ENCODE peak calls at places on chromosomes 4 and X, in five cellular contexts. F is ELF-1; B is stimulated activated CD4-positive, alpha-beta T cell treated with anti-CD3 and anti-CD28 coated beads, Interleukin-4, amount 100 ng/mL, for 24 hours; Y is ELR; V is left ventricle myocardium inferior. G is an unnamed sample.

GRCh38 chr4:184653650-184654049 is 4.1 kb downstream of the PRIMPOL start:
- DNase-seq in V (no peak), B (no peak), Y (peak), F (no peak), G (no peak)

GRCh38 chr4:41734366-41734765 is 14.2 kb downstream of the PHOX2B start:
- DNase-seq in B (no peak), V (no peak), Y (peak), F (no peak), G (no peak)

GRCh38 chr4:6556263-6556662 is 18.7 kb upstream of the MAN2B2 start:
- DNase-seq in B (no peak), F (no peak), Y (no peak), V (no peak), G (no peak)

GRCh38 chrX:69150294-69150960 is 14.8 kb downstream of the PJA1 start:
- DNase-seq in V (no peak), Y (no peak), B (no peak), F (peak), G (no peak)

GRCh38 chr4:8675906-8676305 is 83.3 kb downstream of the CPZ start:
- DNase-seq in B (no peak), Y (no peak), V (no peak), F (no peak), G (no peak)

GRCh38 chr4:75786526-75786925 is 62.1 kb downstream of the USO1 start:
- DNase-seq in B (no peak), F (no peak), Y (no peak), V (no peak), G (no peak)

GRCh38 chrX:154534526-154535322 is 11.9 kb downstream of the G6PD start:
- DNase-seq in V (peak), Y (peak), F (peak), B (peak), G (peak)

GRCh38 chr4:82753238-82753637 is 45.4 kb downstream of the SCD5 start:
- DNase-seq in V (no peak), B (no peak), Y (no peak), F (no peak), G (no peak)

GRCh38 chr4:185892165-185892564 is 80.2 kb upstream of the SORBS2 start:
- DNase-seq in V (no peak), F (no peak), Y (no peak), B (no peak), G (no peak)

GRCh38 chrX:9923357-9923756 is 43.8 kb upstream of the CLDN34 start:
- DNase-seq in B (no peak), Y (no peak), V (no peak), F (peak), G (no peak)

GRCh38 chr4:173076903-173077629 is 91.5 kb upstream of the GALNT7 start:
- DNase-seq in V (no peak), Y (peak), F (no peak), B (no peak), G (no peak)

GRCh38 chrX:97747346-97747745 is 863.6 kb downstream of the RPA4 start:
- DNase-seq in F (no peak), Y (no peak), V (no peak), B (no peak), G (no peak)

GRCh38 chr4:178599521-178599920 is 1157.3 kb upstream of the AGA start:
- DNase-seq in V (no peak), B (no peak), Y (peak), F (no peak), G (no peak)

GRCh38 chrX:150898343-150899190 is at the start of gene CD99L2:
- DNase-seq in B (peak), V (peak), Y (peak), F (peak), G (peak)

GRCh38 chr4:121041307-121042090 is 30.8 kb downstream of the NDNF start:
- DNase-seq in Y (peak), F (peak), B (peak), V (no peak), G (no peak)

GRCh38 chrX:338281-338835 is 19.8 kb upstream of the GTPBP6 start:
- DNase-seq in B (no peak), Y (no peak), V (peak), F (no peak), G (no peak)